ENCODE peak calls at places on chromosomes 6 and 20, in four cellular contexts. One of them, this sample, is unnamed.

GRCh38 chr20:39702716-39703349 is 740.7 kb downstream of the DHX35 start:
- DNase-seq in stimulated activated CD4-positive, alpha-beta T cell treated with anti-CD3 and anti-CD28 coated beads, Interleukin-4, amount 100 ng/mL, for 24 hours: no peak
- DNase-seq in hepatocyte: no peak
- DNase-seq in COLO829: no peak
- DNase-seq in this sample: no peak

GRCh38 chr6:20534906-20535305 is 649 bp downstream of the CDKAL1 start:
- DNase-seq in stimulated activated CD4-positive, alpha-beta T cell treated with anti-CD3 and anti-CD28 coated beads, Interleukin-4, amount 100 ng/mL, for 24 hours: peak
- DNase-seq in hepatocyte: no peak
- DNase-seq in COLO829: no peak
- DNase-seq in this sample: no peak

GRCh38 chr6:119862719-119863118 is 513.2 kb upstream of the MAN1A1 start:
- DNase-seq in stimulated activated CD4-positive, alpha-beta T cell treated with anti-CD3 and anti-CD28 coated beads, Interleukin-4, amount 100 ng/mL, for 24 hours: no peak
- DNase-seq in hepatocyte: no peak
- DNase-seq in COLO829: no peak
- DNase-seq in this sample: no peak

GRCh38 chr6:13733178-13733851 is 21.7 kb upstream of the RANBP9 start:
- DNase-seq in stimulated activated CD4-positive, alpha-beta T cell treated with anti-CD3 and anti-CD28 coated beads, Interleukin-4, amount 100 ng/mL, for 24 hours: no peak
- DNase-seq in hepatocyte: peak
- DNase-seq in COLO829: peak
- DNase-seq in this sample: no peak

GRCh38 chr6:157223021-157223430 is 100.3 kb downstream of the TMEM242 start:
- DNase-seq in stimulated activated CD4-positive, alpha-beta T cell treated with anti-CD3 and anti-CD28 coated beads, Interleukin-4, amount 100 ng/mL, for 24 hours: peak
- DNase-seq in hepatocyte: no peak
- DNase-seq in COLO829: no peak
- DNase-seq in this sample: no peak

GRCh38 chr20:62360854-62361798 is 6.0 kb downstream of the LAMA5 start:
- DNase-seq in stimulated activated CD4-positive, alpha-beta T cell treated with anti-CD3 and anti-CD28 coated beads, Interleukin-4, amount 100 ng/mL, for 24 hours: no peak
- DNase-seq in hepatocyte: peak
- DNase-seq in COLO829: no peak
- DNase-seq in this sample: no peak

GRCh38 chr6:3325210-3325609 is 66.5 kb downstream of the PSMG4 start:
- DNase-seq in stimulated activated CD4-positive, alpha-beta T cell treated with anti-CD3 and anti-CD28 coated beads, Interleukin-4, amount 100 ng/mL, for 24 hours: no peak
- DNase-seq in hepatocyte: no peak
- DNase-seq in COLO829: peak
- DNase-seq in this sample: no peak

GRCh38 chr20:54980321-54980960 is 505.0 kb downstream of the DOK5 start:
- DNase-seq in stimulated activated CD4-positive, alpha-beta T cell treated with anti-CD3 and anti-CD28 coated beads, Interleukin-4, amount 100 ng/mL, for 24 hours: no peak
- DNase-seq in hepatocyte: peak
- DNase-seq in COLO829: no peak
- DNase-seq in this sample: no peak

GRCh38 chr6:118283759-118284158 is 264.3 kb upstream of the PLN start:
- DNase-seq in stimulated activated CD4-positive, alpha-beta T cell treated with anti-CD3 and anti-CD28 coated beads, Interleukin-4, amount 100 ng/mL, for 24 hours: peak
- DNase-seq in hepatocyte: peak
- DNase-seq in COLO829: peak
- DNase-seq in this sample: peak

GRCh38 chr6:38114976-38115632 is 295.6 kb downstream of the ZFAND3 start:
- DNase-seq in stimulated activated CD4-positive, alpha-beta T cell treated with anti-CD3 and anti-CD28 coated beads, Interleukin-4, amount 100 ng/mL, for 24 hours: no peak
- DNase-seq in hepatocyte: no peak
- DNase-seq in COLO829: no peak
- DNase-seq in this sample: no peak

GRCh38 chr6:63897459-63897858 is 261.9 kb downstream of the PHF3 start:
- DNase-seq in stimulated activated CD4-positive, alpha-beta T cell treated with anti-CD3 and anti-CD28 coated beads, Interleukin-4, amount 100 ng/mL, for 24 hours: no peak
- DNase-seq in hepatocyte: no peak
- DNase-seq in COLO829: no peak
- DNase-seq in this sample: no peak

GRCh38 chr6:137677714-137678113 is 183.5 kb upstream of the OLIG3 start:
- DNase-seq in stimulated activated CD4-positive, alpha-beta T cell treated with anti-CD3 and anti-CD28 coated beads, Interleukin-4, amount 100 ng/mL, for 24 hours: no peak
- DNase-seq in hepatocyte: no peak
- DNase-seq in COLO829: no peak
- DNase-seq in this sample: no peak

GRCh38 chr6:24855389-24856245 is 56.9 kb upstream of the ARMH2 start:
- DNase-seq in stimulated activated CD4-positive, alpha-beta T cell treated with anti-CD3 and anti-CD28 coated beads, Interleukin-4, amount 100 ng/mL, for 24 hours: peak
- DNase-seq in hepatocyte: peak
- DNase-seq in COLO829: peak
- DNase-seq in this sample: peak

GRCh38 chr6:18165746-18166145 is 10.5 kb downstream of the KDM1B start:
- DNase-seq in stimulated activated CD4-positive, alpha-beta T cell treated with anti-CD3 and anti-CD28 coated beads, Interleukin-4, amount 100 ng/mL, for 24 hours: no peak
- DNase-seq in hepatocyte: no peak
- DNase-seq in COLO829: no peak
- DNase-seq in this sample: no peak

GRCh38 chr6:68637782-68638181 is 2.7 kb downstream of the ADGRB3 start:
- DNase-seq in stimulated activated CD4-positive, alpha-beta T cell treated with anti-CD3 and anti-CD28 coated beads, Interleukin-4, amount 100 ng/mL, for 24 hours: no peak
- DNase-seq in hepatocyte: no peak
- DNase-seq in COLO829: no peak
- DNase-seq in this sample: no peak

GRCh38 chr20:32959351-32960221 is 44.6 kb downstream of the SUN5 start:
- DNase-seq in stimulated activated CD4-positive, alpha-beta T cell treated with anti-CD3 and anti-CD28 coated beads, Interleukin-4, amount 100 ng/mL, for 24 hours: no peak
- DNase-seq in hepatocyte: no peak
- DNase-seq in COLO829: no peak
- DNase-seq in this sample: no peak

GRCh38 chr20:62567246-62568044 is 74.9 kb upstream of the SLCO4A1 start:
- DNase-seq in stimulated activated CD4-positive, alpha-beta T cell treated with anti-CD3 and anti-CD28 coated beads, Interleukin-4, amount 100 ng/mL, for 24 hours: no peak
- DNase-seq in hepatocyte: no peak
- DNase-seq in COLO829: no peak
- DNase-seq in this sample: no peak

This sample was measured in stimulated activated naive CD8-positive, alpha-beta T cell treated with anti-CD3 and anti-CD28 coated beads, Interleukin-15, Interleukin-2, amounts not matched to agents 100 U/mL and 50 U/mL, for 24 hours.